ENCODE peak calls at places on chromosomes 2 and 18, in seven cellular contexts. Y is left ventricle myocardium inferior, J is neural progenitor cell, Z is colonic mucosa, T is kidney, R is esophagus squamous epithelium, B is adrenal gland. X is an unnamed sample.
A peak's percentile ranks its signal among the peaks of the same experiment; 100 is the strongest.

GRCh38 chr2:202909394-202910192 is 1.9 kb downstream of the WDR12 start:
- DNase-seq in Y (no peak), J (no peak), Z (no peak), T (no peak), R (no peak), B (no peak), X (no peak)

GRCh38 chr2:854460-854859 is 96.2 kb upstream of the SNTG2 start:
- DNase-seq in Y (peak; percentile 34), J (peak; percentile 43), Z (peak; percentile 64), T (peak; percentile 55), R (no peak), B (no peak), X (peak; percentile 32)

GRCh38 chr2:39059366-39059952 is 61.4 kb downstream of the SOS1 start:
- DNase-seq in Y (no peak), J (peak; percentile 67), Z (no peak), T (no peak), R (no peak), B (no peak), X (no peak)

GRCh38 chr2:157231476-157231875 is 26.0 kb upstream of the GALNT5 start:
- DNase-seq in Y (no peak), J (no peak), Z (no peak), T (no peak), R (no peak), B (no peak), X (no peak)

GRCh38 chr2:210899131-210899530 is 342.7 kb downstream of the CPS1 start:
- DNase-seq in Y (no peak), J (no peak), Z (no peak), T (no peak), R (no peak), B (no peak), X (no peak)

GRCh38 chr2:136344339-136344738 is 226.4 kb upstream of the CXCR4 start:
- DNase-seq in Y (no peak), J (no peak), Z (no peak), T (no peak), R (no peak), B (no peak), X (no peak)

GRCh38 chr2:219435701-219436100 is 1.1 kb downstream of the SPEG start:
- DNase-seq in Y (no peak), J (no peak), Z (no peak), T (no peak), R (no peak), B (no peak), X (no peak)

GRCh38 chr2:81739971-81740370 is 1435.4 kb upstream of the LRRTM1 start:
- DNase-seq in Y (no peak), J (no peak), Z (no peak), T (no peak), R (no peak), B (no peak), X (no peak)

GRCh38 chr2:239821694-239822075 is 203.5 kb downstream of the NDUFA10 start:
- DNase-seq in Y (no peak), J (no peak), Z (no peak), T (peak; percentile 26), R (no peak), B (no peak), X (no peak)

GRCh38 chr2:11963966-11964365 is 217.5 kb downstream of the LPIN1 start:
- DNase-seq in Y (no peak), J (no peak), Z (no peak), T (no peak), R (no peak), B (no peak), X (no peak)

GRCh38 chr2:47724221-47724981 is 58.5 kb upstream of the MSH6 start:
- DNase-seq in Y (no peak), J (peak; percentile 6), Z (no peak), T (no peak), R (no peak), B (no peak), X (no peak)

GRCh38 chr2:102806250-102806837 is 44.5 kb downstream of the TMEM182 start:
- DNase-seq in Y (peak; percentile 66), J (peak; percentile 73), Z (peak; percentile 61), T (peak; percentile 63), R (no peak), B (peak; percentile 57), X (peak; percentile 76)

GRCh38 chr2:192145496-192145895 is 49.2 kb downstream of the TMEFF2 start:
- DNase-seq in Y (no peak), J (no peak), Z (no peak), T (no peak), R (no peak), B (no peak), X (no peak)

GRCh38 chr2:149577269-149577668 is 10.3 kb downstream of the MMADHC start:
- DNase-seq in Y (no peak), J (no peak), Z (no peak), T (no peak), R (no peak), B (no peak), X (no peak)

GRCh38 chr2:172102858-172103359 is at the start of gene DLX2:
- DNase-seq in Y (peak; percentile 73), J (peak; percentile 98), Z (peak; percentile 92), T (peak; percentile 90), R (no peak), B (peak; percentile 68), X (peak; percentile 75)

GRCh38 chr2:172101008-172101706 is 1.5 kb downstream of the DLX2 start:
- DNase-seq in Y (no peak), J (peak; percentile 54), Z (no peak), T (peak; percentile 53), R (no peak), B (no peak), X (no peak)

GRCh38 chr2:172101707-172102158 is 967 bp downstream of the DLX2 start:
- DNase-seq in Y (no peak), J (peak; percentile 51), Z (no peak), T (peak; percentile 65), R (no peak), B (no peak), X (no peak)

GRCh38 chr2:172103471-172104292 is 982 bp upstream of the DLX2 start:
- DNase-seq in Y (peak; percentile 73), J (peak; percentile 90), Z (peak; percentile 91), T (peak; percentile 87), R (no peak), B (peak; percentile 78), X (peak; percentile 89)

GRCh38 chr2:172102159-172102857 is 392 bp downstream of the DLX2 start:
- DNase-seq in Y (no peak), J (no peak), Z (no peak), T (peak; percentile 73), R (no peak), B (no peak), X (no peak)
- H3K4me3 ChIP-seq in Y (peak overlapping the region; percentile 67), J (peak overlapping the region; percentile 54), Z (peak overlapping the region; percentile 52), T (peak overlapping the region; percentile 53), R (peak overlapping the region; percentile 68), B (peak overlapping the region; percentile 27), X (peak overlapping the region; percentile 53)

GRCh38 chr2:119366649-119367471 is at the start of the genes C2orf76 and DBI:
- DNase-seq in Y (peak; percentile 95), J (peak; percentile 97), Z (peak; percentile 97), T (peak; percentile 99), R (peak; percentile 74), B (peak; percentile 95), X (peak; percentile 95)

GRCh38 chr2:119367472-119368099 is 809 bp downstream of the DBI start:
- DNase-seq in Y (peak; percentile 68), J (peak; percentile 83), Z (peak; percentile 84), T (peak; percentile 90), R (no peak), B (peak; percentile 48), X (peak; percentile 82)

GRCh38 chr2:119366161-119366648 is 429 bp downstream of the C2orf76 start:
- DNase-seq in Y (no peak), J (no peak), Z (peak; percentile 51), T (no peak), R (no peak), B (no peak), X (no peak)

GRCh38 chr2:119364798-119365197 is 1.8 kb downstream of the C2orf76 start:
- DNase-seq in Y (no peak), J (no peak), Z (no peak), T (no peak), R (no peak), B (no peak), X (no peak)

DNA sequence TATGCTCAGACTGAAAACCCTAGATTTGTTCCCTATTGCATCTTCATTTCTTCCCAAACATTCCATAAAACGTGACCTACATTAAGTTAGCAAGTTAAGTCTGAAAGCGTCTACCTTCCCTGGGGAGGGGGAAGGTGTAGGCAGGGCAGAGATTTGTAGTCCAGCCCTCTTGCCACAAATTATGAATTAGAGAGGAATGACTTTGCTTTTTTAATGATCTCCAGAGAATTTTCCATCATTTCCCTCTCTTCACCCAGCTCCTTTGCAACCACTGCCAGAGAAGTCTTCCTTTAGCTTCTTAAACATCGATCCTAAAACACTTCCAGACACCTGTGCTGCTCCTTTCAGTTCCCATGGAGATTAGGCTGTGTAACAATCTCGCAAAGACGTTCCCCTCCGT is 1.2 kb downstream of the C2orf76 start:
- DNase-seq in Y (no peak), J (no peak), Z (no peak), T (no peak), R (no peak), B (no peak), X (no peak)
- H3K4me3 ChIP-seq in Y (peak overlapping the region; percentile 86), J (peak overlapping the region; percentile 68), Z (peak overlapping the region; percentile 72), T (peak overlapping the region; percentile 98), R (peak overlapping the region; percentile 82), B (no peak overlapping the region), X (peak overlapping the region; percentile 57)

GRCh38 chr18:57801379-57802165 is 1.5 kb downstream of the ATP8B1 start:
- DNase-seq in Y (no peak), J (peak; percentile 34), Z (no peak), T (no peak), R (no peak), B (no peak), X (peak; percentile 67)

GRCh38 chr18:57797209-57797651 is 5.9 kb downstream of the ATP8B1 start:
- DNase-seq in Y (no peak), J (peak; percentile 25), Z (peak; percentile 89), T (no peak), R (no peak), B (no peak), X (no peak)

GRCh38 chr18:57794951-57795728 is 8.0 kb downstream of the ATP8B1 start:
- DNase-seq in Y (no peak), J (no peak), Z (no peak), T (no peak), R (no peak), B (no peak), X (no peak)

GRCh38 chr18:57802166-57802868 is 798 bp downstream of the ATP8B1 start:
- DNase-seq in Y (no peak), J (peak; percentile 35), Z (no peak), T (no peak), R (no peak), B (no peak), X (no peak)

GRCh38 chr18:57798713-57799373 is 4.3 kb downstream of the ATP8B1 start:
- DNase-seq in Y (no peak), J (no peak), Z (no peak), T (no peak), R (no peak), B (no peak), X (no peak)
- H3K4me3 ChIP-seq in Y (no peak overlapping the region), J (no peak overlapping the region), Z (no peak overlapping the region), T (no peak overlapping the region), R (no peak overlapping the region), B (no peak overlapping the region), X (no peak overlapping the region)

DNA sequence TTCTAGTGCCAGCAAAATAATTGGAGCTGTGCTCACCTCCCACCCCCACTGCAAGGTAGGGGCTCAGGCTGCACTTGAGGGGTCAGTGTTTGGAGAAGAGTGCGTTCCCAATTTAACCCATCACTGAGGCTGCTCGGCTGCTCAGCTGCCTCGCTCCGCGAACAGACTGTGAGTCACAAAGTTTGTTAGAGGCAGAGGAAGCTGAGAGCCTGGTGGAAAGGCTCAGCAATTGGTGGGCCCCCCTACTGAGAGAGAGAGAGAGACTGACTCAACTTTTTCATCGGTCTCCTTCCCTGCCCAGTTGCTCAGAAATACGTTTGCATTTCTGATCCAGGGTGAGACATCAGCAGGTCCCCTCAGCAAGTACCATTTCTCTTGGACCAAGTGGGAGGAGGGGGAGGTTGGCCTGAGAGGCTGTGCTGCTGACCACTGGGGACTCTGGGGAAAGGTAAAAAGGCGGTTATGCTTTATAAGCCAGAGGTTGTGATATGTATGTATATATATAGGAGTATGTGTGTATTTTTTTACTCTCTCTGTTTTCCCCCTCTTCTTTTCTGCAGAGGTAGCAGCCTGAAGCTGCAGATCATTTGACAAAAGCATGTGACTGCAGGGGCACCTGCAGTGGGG is 1.5 kb downstream of the EFR3B start:
- DNase-seq in Y (no peak), J (peak; percentile 68), Z (no peak), T (no peak), R (no peak), B (no peak), X (no peak)
- H3K4me3 ChIP-seq in Y (peak overlapping the region; percentile 96), J (peak overlapping the region; percentile 94), Z (no peak overlapping the region), T (peak overlapping the region; percentile 72), R (peak overlapping the region; percentile 78), B (no peak overlapping the region), X (peak overlapping the region; percentile 76)